ENCODE peak calls at places on chromosomes 4 and X, in five cellular contexts. T, L, E, Q and A are unnamed samples.

GRCh38 chr4:47533689-47534347 is 48.7 kb downstream of the ATP10D start:
- DNase-seq in T (no peak), L (no peak), E (no peak), Q (no peak), A (no peak)

GRCh38 chr4:100362363-100362762 is 155.5 kb downstream of the EMCN start:
- DNase-seq in L (no peak), Q (peak), T (no peak), E (no peak), A (no peak)

GRCh38 chrX:16869393-16870094 is 618 bp downstream of the RBBP7 start:
- DNase-seq in L (no peak), E (peak), T (no peak), Q (peak), A (no peak)

GRCh38 chrX:40091691-40092421 is 5.9 kb downstream of the BCOR start:
- DNase-seq in L (no peak), E (no peak), Q (no peak), T (no peak), A (no peak)

GRCh38 chr4:1060121-1060520 is 48.7 kb downstream of the FGFRL1 start:
- DNase-seq in Q (no peak), T (no peak), E (no peak), L (no peak), A (no peak)

GRCh38 chr4:169070071-169070894 is 60.2 kb upstream of the CBR4 start:
- DNase-seq in T (no peak), Q (peak), L (peak), E (peak), A (peak)

GRCh38 chrX:77962068-77962902 is 7.2 kb downstream of the PGAM4 start:
- DNase-seq in E (peak), Q (no peak), T (no peak), L (no peak), A (no peak)

GRCh38 chr4:80610845-80611244 is 275.3 kb downstream of the CFAP299 start:
- DNase-seq in T (no peak), L (no peak), Q (no peak), E (peak), A (no peak)

GRCh38 chr4:3766207-3766790 is at the start of gene ADRA2C:
- DNase-seq in E (no peak), L (peak), T (no peak), Q (no peak), A (no peak)